ENCODE peak calls at places on chromosomes 12 and 14, in eight cellular contexts. One of them, this sample, is unnamed.

GRCh38 chr12:39341179-39341578 is 101.7 kb downstream of the KIF21A start:
- DNase-seq in tibial artery: no peak
- DNase-seq in A549: no peak
- DNase-seq in AG04450: no peak
- DNase-seq in HCT116: no peak
- DNase-seq in brain microvascular endothelial cell: no peak
- DNase-seq in endothelial cell of umbilical vein: no peak
- DNase-seq in CD4-positive, alpha-beta T cell: no peak
- DNase-seq in this sample: no peak

GRCh38 chr14:103472939-103473338 is 49.7 kb downstream of the CKB start:
- DNase-seq in endothelial cell of umbilical vein: no peak
- DNase-seq in brain microvascular endothelial cell: peak; percentile 19
- DNase-seq in CD4-positive, alpha-beta T cell: no peak
- DNase-seq in tibial artery: no peak
- DNase-seq in A549: no peak
- DNase-seq in AG04450: no peak
- DNase-seq in HCT116: no peak
- DNase-seq in this sample: no peak

GRCh38 chr14:35347323-35348043 is 55.3 kb downstream of the PSMA6 start:
- DNase-seq in CD4-positive, alpha-beta T cell: no peak
- DNase-seq in brain microvascular endothelial cell: no peak
- DNase-seq in AG04450: no peak
- DNase-seq in tibial artery: no peak
- DNase-seq in A549: no peak
- DNase-seq in endothelial cell of umbilical vein: no peak
- DNase-seq in HCT116: no peak
- DNase-seq in this sample: no peak

GRCh38 chr12:331287-331686 is 57.8 kb downstream of the KDM5A start:
- DNase-seq in brain microvascular endothelial cell: no peak
- DNase-seq in A549: no peak
- DNase-seq in CD4-positive, alpha-beta T cell: no peak
- DNase-seq in AG04450: no peak
- DNase-seq in endothelial cell of umbilical vein: no peak
- DNase-seq in tibial artery: no peak
- DNase-seq in HCT116: no peak
- DNase-seq in this sample: no peak

GRCh38 chr12:62724947-62725447 is 210.0 kb downstream of the PPM1H start:
- DNase-seq in CD4-positive, alpha-beta T cell: no peak
- DNase-seq in brain microvascular endothelial cell: peak; percentile 91
- DNase-seq in tibial artery: peak; percentile 41
- DNase-seq in HCT116: peak; percentile 99
- DNase-seq in endothelial cell of umbilical vein: peak; percentile 92
- DNase-seq in A549: peak; percentile 71
- DNase-seq in AG04450: peak; percentile 79
- DNase-seq in this sample: no peak

GRCh38 chr12:41552507-41553047 is 364.5 kb downstream of the PDZRN4 start:
- DNase-seq in tibial artery: no peak
- DNase-seq in brain microvascular endothelial cell: no peak
- DNase-seq in CD4-positive, alpha-beta T cell: no peak
- DNase-seq in endothelial cell of umbilical vein: peak; percentile 43
- DNase-seq in AG04450: no peak
- DNase-seq in HCT116: no peak
- DNase-seq in A549: no peak
- DNase-seq in this sample: no peak

GRCh38 chr14:60838601-60839000 is 104.0 kb downstream of the MNAT1 start:
- DNase-seq in AG04450: no peak
- DNase-seq in tibial artery: no peak
- DNase-seq in A549: no peak
- DNase-seq in brain microvascular endothelial cell: no peak
- DNase-seq in HCT116: no peak
- DNase-seq in CD4-positive, alpha-beta T cell: no peak
- DNase-seq in endothelial cell of umbilical vein: no peak
- DNase-seq in this sample: no peak

GRCh38 chr14:57583396-57583795 is 89.7 kb upstream of the CCDC198 start:
- DNase-seq in A549: no peak
- DNase-seq in CD4-positive, alpha-beta T cell: no peak
- DNase-seq in HCT116: no peak
- DNase-seq in brain microvascular endothelial cell: no peak
- DNase-seq in tibial artery: no peak
- DNase-seq in endothelial cell of umbilical vein: no peak
- DNase-seq in AG04450: no peak
- DNase-seq in this sample: no peak

GRCh38 chr12:1808036-1808797 is 12.1 kb upstream of the LRTM2 start:
- DNase-seq in endothelial cell of umbilical vein: no peak
- DNase-seq in tibial artery: no peak
- DNase-seq in A549: no peak
- DNase-seq in brain microvascular endothelial cell: no peak
- DNase-seq in CD4-positive, alpha-beta T cell: no peak
- DNase-seq in HCT116: no peak
- DNase-seq in AG04450: no peak
- DNase-seq in this sample: no peak

GRCh38 chr12:31362115-31362758 is 36.3 kb upstream of the SINHCAF start:
- DNase-seq in brain microvascular endothelial cell: no peak
- DNase-seq in tibial artery: no peak
- DNase-seq in HCT116: no peak
- DNase-seq in A549: no peak
- DNase-seq in endothelial cell of umbilical vein: no peak
- DNase-seq in AG04450: no peak
- DNase-seq in CD4-positive, alpha-beta T cell: no peak
- DNase-seq in this sample: no peak

GRCh38 chr14:50773632-50774541 is 57.1 kb downstream of the NIN start:
- DNase-seq in AG04450: no peak
- DNase-seq in tibial artery: peak; percentile 30
- DNase-seq in CD4-positive, alpha-beta T cell: no peak
- DNase-seq in A549: peak; percentile 63
- DNase-seq in HCT116: no peak
- DNase-seq in brain microvascular endothelial cell: peak; percentile 59
- DNase-seq in endothelial cell of umbilical vein: peak; percentile 60
- DNase-seq in this sample: no peak

GRCh38 chr12:78878447-78878846 is 13.9 kb downstream of the SYT1 start:
- DNase-seq in endothelial cell of umbilical vein: no peak
- DNase-seq in HCT116: no peak
- DNase-seq in brain microvascular endothelial cell: no peak
- DNase-seq in AG04450: no peak
- DNase-seq in CD4-positive, alpha-beta T cell: no peak
- DNase-seq in tibial artery: no peak
- DNase-seq in A549: no peak
- DNase-seq in this sample: no peak

GRCh38 chr12:119229837-119230236 is 51.1 kb downstream of the HSPB8 start:
- DNase-seq in tibial artery: no peak
- DNase-seq in AG04450: peak; percentile 1
- DNase-seq in A549: peak; percentile 84
- DNase-seq in brain microvascular endothelial cell: peak; percentile 66
- DNase-seq in endothelial cell of umbilical vein: peak; percentile 73
- DNase-seq in HCT116: peak; percentile 59
- DNase-seq in CD4-positive, alpha-beta T cell: no peak
- DNase-seq in this sample: no peak

GRCh38 chr12:111361073-111361716 is 7.7 kb downstream of the PHETA1 start:
- DNase-seq in AG04450: no peak
- DNase-seq in CD4-positive, alpha-beta T cell: no peak
- DNase-seq in HCT116: no peak
- DNase-seq in A549: no peak
- DNase-seq in endothelial cell of umbilical vein: no peak
- DNase-seq in tibial artery: no peak
- DNase-seq in brain microvascular endothelial cell: no peak
- DNase-seq in this sample: no peak

GRCh38 chr12:54526800-54527630 is 22.4 kb upstream of the PDE1B start:
- DNase-seq in AG04450: no peak
- DNase-seq in brain microvascular endothelial cell: peak; percentile 36
- DNase-seq in tibial artery: no peak
- DNase-seq in endothelial cell of umbilical vein: peak; percentile 40
- DNase-seq in CD4-positive, alpha-beta T cell: peak; percentile 11
- DNase-seq in HCT116: peak; percentile 53
- DNase-seq in A549: no peak
- DNase-seq in this sample: no peak

GRCh38 chr12:63845726-63846125 is 1.2 kb downstream of the SRGAP1 start:
- DNase-seq in A549: no peak
- DNase-seq in AG04450: no peak
- DNase-seq in brain microvascular endothelial cell: peak; percentile 34
- DNase-seq in HCT116: no peak
- DNase-seq in tibial artery: no peak
- DNase-seq in endothelial cell of umbilical vein: peak; percentile 56
- DNase-seq in CD4-positive, alpha-beta T cell: no peak
- DNase-seq in this sample: no peak

GRCh38 chr12:63844391-63845341 is at the start of gene SRGAP1:
- DNase-seq in endothelial cell of umbilical vein: peak; percentile 80
- DNase-seq in AG04450: no peak
- DNase-seq in tibial artery: peak; percentile 76
- DNase-seq in HCT116: no peak
- DNase-seq in brain microvascular endothelial cell: peak; percentile 60
- DNase-seq in A549: no peak
- DNase-seq in CD4-positive, alpha-beta T cell: no peak
- DNase-seq in this sample: peak; percentile 86

GRCh38 chr12:63843613-63844390 is 698 bp upstream of the SRGAP1 start:
- DNase-seq in brain microvascular endothelial cell: peak; percentile 88
- DNase-seq in tibial artery: peak; percentile 88
- DNase-seq in AG04450: peak; percentile 93
- DNase-seq in HCT116: peak; percentile 86
- DNase-seq in CD4-positive, alpha-beta T cell: peak; percentile 65
- DNase-seq in A549: peak; percentile 92
- DNase-seq in endothelial cell of umbilical vein: peak; percentile 97
- DNase-seq in this sample: peak; percentile 93

GRCh38 chr12:63848450-63848849 is 4.0 kb downstream of the SRGAP1 start:
- DNase-seq in CD4-positive, alpha-beta T cell: no peak
- DNase-seq in AG04450: no peak
- DNase-seq in tibial artery: no peak
- DNase-seq in brain microvascular endothelial cell: no peak
- DNase-seq in HCT116: no peak
- DNase-seq in endothelial cell of umbilical vein: no peak
- DNase-seq in A549: no peak
- DNase-seq in this sample: no peak

GRCh38 chr12:63846249-63846967 is 1.9 kb downstream of the SRGAP1 start:
- DNase-seq in endothelial cell of umbilical vein: peak; percentile 45
- DNase-seq in brain microvascular endothelial cell: no peak
- DNase-seq in AG04450: no peak
- DNase-seq in HCT116: no peak
- DNase-seq in CD4-positive, alpha-beta T cell: no peak
- DNase-seq in tibial artery: no peak
- DNase-seq in A549: no peak
- DNase-seq in this sample: no peak
- TF ChIP-seq CTCF in endothelial cell of umbilical vein: no peak
- TF ChIP-seq CTCF in brain microvascular endothelial cell: peak; percentile 24
- TF ChIP-seq CTCF in AG04450: no peak
- TF ChIP-seq CTCF in HCT116: no peak
- TF ChIP-seq CTCF in CD4-positive, alpha-beta T cell: no peak
- TF ChIP-seq CTCF in tibial artery: no peak
- TF ChIP-seq CTCF in A549: peak; percentile 5
- TF ChIP-seq CTCF in this sample: no peak

GRCh38 chr14:95328876-95329503 is 9.3 kb upstream of the CLMN start:
- DNase-seq in tibial artery: no peak
- DNase-seq in HCT116: no peak
- DNase-seq in endothelial cell of umbilical vein: no peak
- DNase-seq in CD4-positive, alpha-beta T cell: no peak
- DNase-seq in brain microvascular endothelial cell: no peak
- DNase-seq in A549: no peak
- DNase-seq in AG04450: no peak
- DNase-seq in this sample: peak; percentile 7
- H3K27ac ChIP-seq in tibial artery: no peak overlapping the region
- H3K27ac ChIP-seq in HCT116: no peak overlapping the region
- H3K27ac ChIP-seq in endothelial cell of umbilical vein: no peak overlapping the region
- H3K27ac ChIP-seq in CD4-positive, alpha-beta T cell: no peak overlapping the region
- H3K27ac ChIP-seq in brain microvascular endothelial cell: no peak overlapping the region
- H3K27ac ChIP-seq in A549: no peak overlapping the region
- H3K27ac ChIP-seq in AG04450: no peak overlapping the region
- H3K27ac ChIP-seq in this sample: no peak overlapping the region

DNA sequence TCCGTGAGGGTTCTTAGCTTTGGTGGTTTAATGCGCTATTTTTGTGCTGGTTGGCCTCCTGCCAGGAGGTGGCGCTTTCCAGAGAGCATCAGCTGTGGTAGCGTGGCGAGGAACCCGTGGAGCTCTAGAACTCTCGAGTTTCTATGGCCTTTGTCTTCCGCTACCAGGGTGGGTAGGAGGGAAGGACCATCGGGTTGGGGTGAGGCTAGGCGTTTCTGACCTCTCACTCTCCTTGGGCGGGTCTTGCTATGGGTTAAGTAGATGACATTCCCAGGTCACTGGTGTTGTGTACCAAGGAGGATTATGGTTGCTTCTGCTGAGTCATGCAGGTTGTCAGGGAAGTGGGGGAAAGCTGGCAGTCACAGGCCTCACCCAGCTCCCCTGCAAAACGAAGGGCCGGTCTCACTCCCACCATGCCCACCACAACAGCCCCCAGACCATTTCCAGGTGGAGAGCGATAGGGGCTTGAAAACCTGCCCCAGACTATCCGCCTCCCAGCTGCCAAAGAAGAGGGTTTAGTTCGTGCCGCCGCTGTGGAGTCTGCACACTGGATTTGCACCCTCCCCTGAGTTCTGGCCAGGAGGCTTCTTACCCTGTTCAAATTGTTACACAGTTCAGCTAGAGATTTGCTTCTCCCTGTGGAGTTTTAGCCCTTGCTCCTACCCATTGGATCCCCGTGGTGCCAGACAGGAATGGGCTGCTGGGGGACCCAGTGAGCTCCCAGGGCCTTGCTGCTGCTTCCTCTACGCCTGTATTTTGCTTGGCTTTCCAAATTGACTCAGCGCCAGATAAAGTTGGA is 21.9 kb downstream of the RNFT2 start:
- DNase-seq in AG04450: no peak
- DNase-seq in endothelial cell of umbilical vein: peak; percentile 50
- DNase-seq in HCT116: peak; percentile 53
- DNase-seq in CD4-positive, alpha-beta T cell: peak; percentile 13
- DNase-seq in A549: no peak
- DNase-seq in tibial artery: peak; percentile 23
- DNase-seq in brain microvascular endothelial cell: no peak
- DNase-seq in this sample: peak; percentile 72
- TF ChIP-seq CTCF in AG04450: no peak
- TF ChIP-seq CTCF in endothelial cell of umbilical vein: no peak
- TF ChIP-seq CTCF in HCT116: peak; percentile 43
- TF ChIP-seq CTCF in CD4-positive, alpha-beta T cell: no peak
- TF ChIP-seq CTCF in A549: no peak
- TF ChIP-seq CTCF in tibial artery: no peak
- TF ChIP-seq CTCF in brain microvascular endothelial cell: peak; percentile 14
- TF ChIP-seq CTCF in this sample: no peak

GRCh38 chr12:109722022-109722752 is 8.6 kb downstream of the FAM222A start:
- DNase-seq in CD4-positive, alpha-beta T cell: no peak
- DNase-seq in A549: no peak
- DNase-seq in HCT116: no peak
- DNase-seq in endothelial cell of umbilical vein: no peak
- DNase-seq in brain microvascular endothelial cell: no peak
- DNase-seq in tibial artery: no peak
- DNase-seq in AG04450: no peak
- DNase-seq in this sample: no peak
- H3K27ac ChIP-seq in CD4-positive, alpha-beta T cell: no peak overlapping the region
- H3K27ac ChIP-seq in A549: no peak overlapping the region
- H3K27ac ChIP-seq in HCT116: no peak overlapping the region
- H3K27ac ChIP-seq in endothelial cell of umbilical vein: no peak overlapping the region
- H3K27ac ChIP-seq in brain microvascular endothelial cell: no peak overlapping the region
- H3K27ac ChIP-seq in tibial artery: no peak overlapping the region
- H3K27ac ChIP-seq in AG04450: no peak overlapping the region
- H3K27ac ChIP-seq in this sample: no peak overlapping the region

This sample was measured in coronary artery.